ENCODE peak calls at places on chromosome 4, in six cellular contexts. Y is naive thymus-derived CD4-positive, alpha-beta T cell; J is astrocyte; B is kidney epithelial cell; T is heart right ventricle; A is esophagus squamous epithelium. D is an unnamed sample.

GRCh38 chr4:70765368-70765767 is 43.6 kb downstream of the RUFY3 start:
- DNase-seq in Y (no peak), J (no peak), B (no peak), T (no peak), A (no peak), D (no peak)

GRCh38 chr4:15873117-15873516 is 65.4 kb downstream of the FGFBP1 start:
- DNase-seq in Y (no peak), J (no peak), B (no peak), T (no peak), A (no peak), D (no peak)

GRCh38 chr4:125097729-125098128 is 217.0 kb upstream of the FAT4 start:
- DNase-seq in Y (no peak), J (no peak), B (no peak), T (no peak), A (no peak), D (no peak)

GRCh38 chr4:69054578-69055200 is 41.6 kb upstream of the UGT2B7 start:
- DNase-seq in Y (no peak), J (peak; percentile 89), B (peak; percentile 70), T (no peak), A (no peak), D (no peak)

GRCh38 chr4:39565925-39566630 is 38.8 kb upstream of the UGDH start:
- DNase-seq in Y (no peak), J (peak; percentile 94), B (peak; percentile 80), T (no peak), A (no peak), D (peak; percentile 81)

GRCh38 chr4:40481977-40482376 is 146.8 kb downstream of the CHRNA9 start:
- DNase-seq in Y (no peak), J (no peak), B (no peak), T (no peak), A (no peak), D (no peak)

GRCh38 chr4:7904942-7905341 is 34.7 kb downstream of the AFAP1 start:
- DNase-seq in Y (no peak), J (peak; percentile 85), B (no peak), T (no peak), A (no peak), D (peak; percentile 83)

GRCh38 chr4:111666826-111667360 is 478.4 kb upstream of the FAM241A start:
- DNase-seq in Y (no peak), J (no peak), B (no peak), T (no peak), A (no peak), D (no peak)

GRCh38 chr4:98976716-98977115 is 18.8 kb upstream of the METAP1 start:
- DNase-seq in Y (no peak), J (peak; percentile 58), B (no peak), T (no peak), A (no peak), D (peak; percentile 64)

GRCh38 chr4:19776021-19776459 is 475.7 kb upstream of the SLIT2 start:
- DNase-seq in Y (no peak), J (peak; percentile 98), B (peak; percentile 100), T (no peak), A (no peak), D (peak; percentile 46)

GRCh38 chr4:5708171-5708828 is at the start of gene EVC2:
- DNase-seq in Y (no peak), J (peak; percentile 39), B (no peak), T (peak; percentile 72), A (no peak), D (no peak)

GRCh38 chr4:8277356-8278008 is 7.9 kb downstream of the HTRA3 start:
- DNase-seq in Y (no peak), J (no peak), B (no peak), T (no peak), A (no peak), D (no peak)

GRCh38 chr4:140851032-140851636 is 94.9 kb upstream of the TBC1D9 start:
- DNase-seq in Y (no peak), J (peak; percentile 27), B (peak; percentile 9), T (peak; percentile 63), A (no peak), D (no peak)

GRCh38 chr4:173752610-173753009 is 222.6 kb upstream of the HAND2 start:
- DNase-seq in Y (peak; percentile 1), J (no peak), B (no peak), T (no peak), A (no peak), D (no peak)

GRCh38 chr4:95129708-95130343 is 372.1 kb downstream of the BMPR1B start:
- DNase-seq in Y (no peak), J (peak; percentile 99), B (peak; percentile 100), T (peak; percentile 42), A (no peak), D (peak; percentile 98)

GRCh38 chr4:6746721-6747689 is 31.0 kb downstream of the BLOC1S4 start:
- DNase-seq in Y (no peak), J (peak; percentile 33), B (no peak), T (peak; percentile 39), A (no peak), D (no peak)

GRCh38 chr4:164779811-164780216 is 25.9 kb downstream of the SMIM31 start:
- DNase-seq in Y (peak; percentile 14), J (peak; percentile 37), B (no peak), T (no peak), A (no peak), D (no peak)

GRCh38 chr4:31620476-31620875 is 900.3 kb downstream of the PCDH7 start:
- DNase-seq in Y (no peak), J (peak; percentile 19), B (no peak), T (no peak), A (no peak), D (no peak)

GRCh38 chr4:11503166-11503565 is 74.5 kb upstream of the HS3ST1 start:
- DNase-seq in Y (no peak), J (no peak), B (no peak), T (peak; percentile 77), A (no peak), D (no peak)

GRCh38 chr4:55372259-55372658 is 23.5 kb upstream of the TMEM165 start:
- DNase-seq in Y (no peak), J (no peak), B (no peak), T (peak; percentile 15), A (no peak), D (no peak)

GRCh38 chr4:38411092-38411491 is 252.9 kb upstream of the KLF3 start:
- DNase-seq in Y (no peak), J (peak; percentile 22), B (no peak), T (no peak), A (no peak), D (no peak)

GRCh38 chr4:61202100-61202637 is 2.0 kb downstream of the ADGRL3 start:
- DNase-seq in Y (no peak), J (no peak), B (no peak), T (no peak), A (no peak), D (no peak)

GRCh38 chr4:16914208-16914607 is 15.8 kb upstream of the LDB2 start:
- DNase-seq in Y (no peak), J (peak; percentile 12), B (no peak), T (no peak), A (no peak), D (no peak)

DNA sequence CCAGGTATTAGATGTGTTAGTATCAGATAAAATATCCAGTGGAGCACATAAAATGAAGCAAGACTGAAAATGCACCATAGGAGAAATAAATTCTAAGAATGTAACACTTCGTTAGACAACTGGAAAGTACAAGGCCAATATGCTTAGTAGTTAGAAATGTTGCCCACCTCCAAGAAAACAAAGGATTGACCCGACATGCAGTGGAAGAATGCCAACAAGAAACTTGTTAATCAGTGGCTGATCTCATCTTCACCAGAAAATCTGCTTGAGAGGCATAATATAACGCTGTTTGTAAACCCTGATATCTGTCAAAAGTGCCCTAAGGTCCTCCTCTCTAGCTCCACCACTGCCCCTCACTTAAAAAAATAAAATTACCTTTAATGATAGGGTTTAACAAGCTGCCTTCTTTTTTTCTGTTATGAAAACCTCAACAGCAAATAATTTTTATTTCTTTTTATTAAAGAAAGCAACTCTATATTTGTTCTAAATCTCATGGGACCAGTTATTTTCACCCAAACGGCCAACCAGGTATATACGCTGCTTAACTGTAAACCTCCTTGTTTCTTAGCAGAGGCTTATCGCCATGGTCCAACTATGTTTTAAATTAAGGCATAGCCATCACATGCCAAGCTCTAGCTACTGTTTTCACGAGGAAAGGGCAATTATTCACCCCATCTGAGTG is 1.8 kb downstream of the RASGEF1B start:
- DNase-seq in Y (no peak), J (no peak), B (no peak), T (no peak), A (no peak), D (no peak)
- H3K4me3 ChIP-seq in Y (peak overlapping the region; percentile 96), J (peak overlapping the region; percentile 66), B (peak overlapping the region; percentile 68), T (peak overlapping the region; percentile 98), A (peak overlapping the region; percentile 75), D (no peak overlapping the region)

DNA sequence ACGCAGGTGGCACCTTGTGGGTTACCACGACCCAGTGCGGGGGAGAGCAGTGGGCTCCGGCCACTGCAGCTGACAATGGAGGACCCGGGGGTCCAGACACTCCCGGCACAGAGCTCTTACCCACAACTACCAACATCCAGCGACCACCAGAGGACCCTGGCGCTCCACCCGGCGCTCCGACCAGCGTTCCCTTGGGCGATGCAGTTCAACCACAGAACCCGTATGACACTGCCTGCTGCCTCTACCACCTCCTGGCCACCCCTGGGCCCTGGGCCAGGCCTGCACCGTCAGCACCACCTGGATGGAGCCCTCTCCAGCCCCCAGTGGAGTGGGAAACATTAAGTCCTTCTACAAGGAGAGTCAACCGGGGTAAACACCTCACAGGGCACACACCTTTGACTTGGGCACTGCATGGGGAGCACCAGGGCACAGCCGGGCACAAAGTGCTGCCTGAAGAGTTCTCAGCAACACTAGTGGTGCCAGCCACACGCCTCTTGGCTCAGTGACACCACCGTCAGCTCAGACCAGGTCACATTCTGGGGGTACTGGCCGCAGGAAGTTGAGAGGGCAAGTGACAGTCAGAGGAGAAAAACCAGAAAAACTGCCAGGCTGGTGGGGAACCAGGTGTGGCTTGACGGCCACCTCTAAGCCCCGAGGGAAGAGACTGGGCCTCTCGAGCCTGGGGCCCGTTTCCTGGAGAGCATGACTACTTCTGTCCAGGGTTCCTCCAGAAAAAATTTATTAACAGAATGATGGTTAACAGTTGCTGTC is 2.6 kb downstream of the CTBP1 start:
- DNase-seq in Y (no peak), J (no peak), B (no peak), T (no peak), A (no peak), D (no peak)
- H3K4me3 ChIP-seq in Y (peak overlapping the region; percentile 67), J (peak overlapping the region; percentile 88), B (no peak overlapping the region), T (peak overlapping the region; percentile 78), A (peak overlapping the region; percentile 82), D (peak overlapping the region; percentile 70)

GRCh38 chr4:179076865-179077264 is 1634.6 kb upstream of the AGA start:
- DNase-seq in Y (no peak), J (no peak), B (no peak), T (no peak), A (no peak), D (no peak)
- H3K4me3 ChIP-seq in Y (no peak overlapping the region), J (no peak overlapping the region), B (no peak overlapping the region), T (no peak overlapping the region), A (no peak overlapping the region), D (no peak overlapping the region)

DNA sequence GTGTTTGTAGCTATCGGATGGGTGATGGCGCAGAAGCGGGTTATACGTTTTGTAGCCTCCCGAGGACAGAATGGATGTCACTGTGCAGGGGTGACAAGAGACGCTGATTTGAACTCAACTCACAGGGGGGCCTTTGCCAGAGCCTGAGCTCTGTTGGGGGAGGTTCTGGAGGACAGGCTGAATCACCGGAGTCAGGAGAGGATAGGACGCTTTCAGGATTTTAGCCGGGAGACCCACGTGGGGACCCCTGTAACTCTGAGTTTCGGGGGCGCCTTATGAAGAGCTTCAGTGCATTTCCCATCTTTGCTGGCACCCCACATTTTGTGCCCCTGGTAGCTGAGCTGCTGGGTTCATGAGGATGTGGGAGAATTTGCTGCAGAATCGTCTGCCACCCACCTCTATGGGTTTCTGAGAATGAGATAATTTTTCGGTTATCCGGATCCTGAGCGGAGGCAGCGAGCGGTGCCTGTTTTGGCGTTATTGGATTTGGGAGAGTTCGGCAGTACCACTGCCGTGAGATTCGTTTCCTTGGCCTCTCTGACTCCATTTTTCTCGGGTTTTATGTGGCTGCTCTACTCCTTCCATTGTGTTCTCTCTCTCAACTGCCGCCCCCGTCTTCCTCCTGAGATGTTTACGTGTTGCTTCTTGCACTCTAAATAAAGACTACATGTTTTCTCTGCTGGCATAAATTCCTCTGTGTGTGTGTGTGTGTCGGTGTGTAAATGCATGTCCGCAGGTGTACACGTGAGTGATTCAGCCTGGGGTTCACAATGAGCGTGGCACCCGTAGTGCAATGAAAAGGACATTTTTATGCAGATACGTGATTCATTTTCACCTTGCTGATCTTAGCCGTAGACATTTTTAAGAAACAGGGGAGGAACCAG is 81.8 kb downstream of the STOX2 start:
- DNase-seq in Y (no peak), J (no peak), B (no peak), T (no peak), A (no peak), D (no peak)
- H3K4me3 ChIP-seq in Y (no peak overlapping the region), J (peak overlapping the region; percentile 64), B (peak overlapping the region; percentile 49), T (peak overlapping the region; percentile 19), A (peak overlapping the region; percentile 43), D (peak overlapping the region; percentile 54)

D was measured in AG04449.